ENCODE peak calls at places on chromosomes 5 and 9, in five cellular contexts. G, H, Y, Z and D are unnamed samples.

GRCh38 chr5:3265131-3265885 is 330.3 kb upstream of the IRX1 start:
- DNase-seq in G (no peak), H (no peak), Y (no peak), Z (no peak), D (no peak)

GRCh38 chr5:111237470-111237869 is 13.3 kb downstream of the CAMK4 start:
- DNase-seq in G (no peak), H (no peak), Y (no peak), Z (no peak), D (no peak)

GRCh38 chr5:34658023-34658422 is 1.9 kb downstream of the RAI14 start:
- DNase-seq in G (no peak), H (peak; percentile 67), Y (no peak), Z (no peak), D (no peak)

GRCh38 chr5:73117088-73117755 is 3.2 kb upstream of the TMEM171 start:
- DNase-seq in G (no peak), H (no peak), Y (no peak), Z (peak; percentile 47), D (no peak)

GRCh38 chr5:73963021-73963420 is 337.0 kb downstream of the ARHGEF28 start:
- DNase-seq in G (no peak), H (no peak), Y (no peak), Z (no peak), D (no peak)

GRCh38 chr5:115243412-115243811 is 19.3 kb downstream of the PGGT1B start:
- DNase-seq in G (no peak), H (no peak), Y (no peak), Z (no peak), D (no peak)

GRCh38 chr9:128485414-128485855 is 19.1 kb upstream of the GLE1 start:
- DNase-seq in G (no peak), H (no peak), Y (no peak), Z (no peak), D (no peak)

GRCh38 chr9:134061688-134062371 is 6.0 kb downstream of the BRD3 start:
- DNase-seq in G (no peak), H (no peak), Y (peak; percentile 89), Z (no peak), D (no peak)

GRCh38 chr9:76451234-76451633 is 7.7 kb upstream of the GCNT1 start:
- DNase-seq in G (no peak), H (no peak), Y (no peak), Z (no peak), D (no peak)

GRCh38 chr9:130634191-130634768 is 30.1 kb upstream of the PRDM12 start:
- DNase-seq in G (no peak), H (no peak), Y (no peak), Z (no peak), D (no peak)

GRCh38 chr9:130634801-130635200 is 29.6 kb upstream of the PRDM12 start:
- DNase-seq in G (no peak), H (no peak), Y (no peak), Z (no peak), D (no peak)

GRCh38 chr9:130632841-130633240 is 31.6 kb upstream of the PRDM12 start:
- DNase-seq in G (no peak), H (no peak), Y (no peak), Z (peak; percentile 12), D (no peak)

GRCh38 chr9:130632081-130632710 is 32.2 kb upstream of the PRDM12 start:
- DNase-seq in G (no peak), H (no peak), Y (no peak), Z (peak; percentile 8), D (no peak)

DNA sequence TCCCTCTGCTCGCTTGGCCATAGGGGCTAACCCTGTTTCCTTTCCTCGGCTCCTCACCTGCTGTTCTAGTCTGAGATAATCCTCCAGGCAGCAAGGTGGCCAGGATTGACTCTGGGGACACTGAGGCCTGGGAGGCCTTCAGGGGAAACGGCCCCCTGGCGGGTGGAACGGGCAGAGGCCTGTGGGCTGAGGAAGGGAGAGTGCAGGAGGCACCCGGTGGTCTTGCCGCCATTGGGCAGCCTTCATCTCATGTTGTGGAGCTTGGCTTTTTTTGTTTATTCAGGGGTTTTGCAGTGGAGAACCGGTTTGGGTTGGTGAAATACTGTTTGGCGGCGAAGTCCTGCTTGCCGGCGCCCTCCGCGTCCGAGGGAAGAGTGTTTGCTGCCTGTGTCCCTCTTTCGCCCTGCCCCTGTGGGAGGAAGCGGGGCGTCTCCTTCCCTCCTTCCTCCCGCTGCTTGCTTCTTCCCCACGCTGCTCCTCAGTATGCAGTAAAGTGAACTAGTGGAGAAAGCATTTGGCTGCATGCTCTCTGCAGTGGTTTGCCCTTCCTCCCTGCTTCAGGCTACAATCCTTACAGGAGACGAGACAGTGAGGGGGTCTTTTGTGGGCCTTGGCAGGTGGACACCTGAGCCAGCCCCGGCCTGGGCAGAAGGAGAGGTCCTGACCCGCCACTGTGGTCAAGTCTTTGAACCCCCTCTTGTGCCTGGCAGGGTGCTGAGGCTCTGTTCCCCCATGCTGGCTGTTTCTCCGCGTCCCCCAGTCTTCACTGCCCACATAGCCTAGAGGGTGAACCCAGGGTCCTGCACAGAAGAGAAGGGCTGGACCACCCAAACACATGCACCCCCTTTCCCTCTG is 30.8 kb upstream of the PRDM12 start:
- DNase-seq in G (no peak), H (no peak), Y (no peak), Z (no peak), D (no peak)
- H3K36me3 ChIP-seq in G (peaks cover 92% of the 10 kb centered on the region), H (peaks cover 49% of the 10 kb centered on the region), Y (peaks cover 78% of the 10 kb centered on the region), Z (peaks cover 2% of the 10 kb centered on the region), D (peaks cover 62% of the 10 kb centered on the region)

DNA sequence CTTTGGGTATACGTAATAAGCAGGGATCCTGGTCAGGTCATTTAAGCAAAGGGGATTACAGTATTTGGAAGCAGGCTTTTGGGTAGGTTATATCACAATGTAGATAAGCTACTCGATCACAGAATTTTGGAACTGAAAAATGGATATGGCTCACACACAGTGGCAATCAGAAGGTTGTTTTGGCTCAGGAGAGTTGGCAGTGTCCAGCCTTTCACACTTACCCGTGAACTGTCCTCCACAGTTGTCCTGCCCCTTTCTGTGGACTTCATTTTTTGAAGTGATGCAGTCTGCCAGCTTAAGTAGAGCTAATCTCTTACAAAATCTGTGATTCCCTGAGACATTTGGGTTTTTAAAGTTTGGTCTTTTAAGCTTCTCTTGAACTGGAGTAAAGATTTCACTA is 30.7 kb downstream of the ICE1 start:
- DNase-seq in G (no peak), H (no peak), Y (no peak), Z (no peak), D (no peak)
- H3K36me3 ChIP-seq in G (peaks cover 100% of the 10 kb centered on the region), H (peaks cover 22% of the 10 kb centered on the region), Y (peaks cover 75% of the 10 kb centered on the region), Z (peaks cover 11% of the 10 kb centered on the region), D (peaks cover 57% of the 10 kb centered on the region)

DNA sequence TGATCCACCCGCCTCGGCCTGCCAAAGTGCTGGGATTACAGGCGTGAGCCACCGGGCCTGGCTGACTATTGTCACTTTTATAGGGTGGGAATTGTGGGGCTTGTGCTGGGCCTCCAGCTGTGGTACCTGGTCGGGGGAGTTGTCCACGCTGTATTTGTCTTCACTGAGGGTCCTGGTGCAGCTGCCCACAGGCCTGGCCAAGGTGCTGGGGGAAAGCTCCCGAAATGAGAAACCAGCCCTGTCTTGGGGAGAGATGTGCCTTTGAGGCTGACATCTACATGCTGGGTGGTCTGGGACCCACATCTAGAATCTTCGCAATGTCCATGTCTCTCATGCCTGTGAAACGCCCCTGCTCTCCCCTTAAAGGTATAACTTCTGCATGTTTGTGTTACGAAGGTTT is 2.6 kb downstream of the EXOC3 start:
- DNase-seq in G (peak; percentile 33), H (no peak), Y (no peak), Z (peak; percentile 34), D (no peak)
- H3K36me3 ChIP-seq in G (peaks cover 47% of the 10 kb centered on the region), H (peaks cover 41% of the 10 kb centered on the region), Y (peaks cover 46% of the 10 kb centered on the region), Z (no peaks in the 10 kb centered on the region), D (peaks cover 40% of the 10 kb centered on the region)

GRCh38 chr9:107309271-107309670 is 26.2 kb downstream of the RAD23B start:
- DNase-seq in G (no peak), H (no peak), Y (no peak), Z (no peak), D (no peak)

GRCh38 chr9:107308461-107308860 is 25.4 kb downstream of the RAD23B start:
- DNase-seq in G (no peak), H (no peak), Y (no peak), Z (no peak), D (no peak)

GRCh38 chr9:107314763-107315162 is 31.7 kb downstream of the RAD23B start:
- DNase-seq in G (no peak), H (no peak), Y (no peak), Z (no peak), D (no peak)

GRCh38 chr9:107313555-107314096 is 30.5 kb downstream of the RAD23B start:
- DNase-seq in G (no peak), H (no peak), Y (no peak), Z (no peak), D (no peak)

GRCh38 chr9:107312651-107313050 is 29.6 kb downstream of the RAD23B start:
- DNase-seq in G (peak; percentile 58), H (no peak), Y (no peak), Z (no peak), D (no peak)
- H3K36me3 ChIP-seq in G (peaks cover 69% of the 10 kb centered on the region), H (peaks cover 74% of the 10 kb centered on the region), Y (peaks cover 48% of the 10 kb centered on the region), Z (peaks cover 10% of the 10 kb centered on the region), D (peaks cover 87% of the 10 kb centered on the region)